ENCODE peak calls at places on chromosomes 13 and 19, in five cellular contexts. E, G, H, N and A are unnamed samples.

GRCh38 chr13:106373304-106373988 is 162.0 kb downstream of the EFNB2 start:
- DNase-seq in E (no peak), G (peak), H (peak), N (no peak), A (no peak)

GRCh38 chr19:42286349-42287016 is 15.4 kb upstream of the PRR19 start:
- DNase-seq in E (no peak), G (peak), H (no peak), N (no peak), A (peak)

GRCh38 chr13:101326710-101327109 is 89.6 kb downstream of the NALCN start:
- DNase-seq in E (no peak), G (no peak), H (no peak), N (no peak), A (no peak)

GRCh38 chr13:109657395-109657794 is 129.0 kb downstream of the IRS2 start:
- DNase-seq in E (no peak), G (no peak), H (no peak), N (no peak), A (no peak)

GRCh38 chr19:20423381-20424207 is 142.0 kb downstream of the ZNF737 start:
- DNase-seq in E (no peak), G (peak), H (no peak), N (no peak), A (peak)

GRCh38 chr19:3281026-3281425 is 56.6 kb downstream of the CELF5 start:
- DNase-seq in E (no peak), G (no peak), H (no peak), N (no peak), A (no peak)

GRCh38 chr13:81602236-81602635 is 1261.3 kb upstream of the SPRY2 start:
- DNase-seq in E (no peak), G (no peak), H (no peak), N (no peak), A (no peak)

GRCh38 chr13:35479223-35479536 is 2.7 kb upstream of the MAB21L1 start:
- DNase-seq in E (peak), G (peak), H (no peak), N (no peak), A (no peak)

GRCh38 chr13:26695891-26696311 is 64.7 kb downstream of the GPR12 start:
- DNase-seq in E (no peak), G (no peak), H (no peak), N (no peak), A (no peak)

GRCh38 chr13:39036212-39036611 is 1.7 kb downstream of the PROSER1 start:
- DNase-seq in E (no peak), G (peak), H (no peak), N (no peak), A (no peak)

GRCh38 chr19:45231891-45232290 is 13.3 kb downstream of the EXOC3L2 start:
- DNase-seq in E (no peak), G (no peak), H (no peak), N (no peak), A (no peak)

GRCh38 chr19:45450042-45450380 is 17.8 kb upstream of the FOSB start:
- DNase-seq in E (no peak), G (no peak), H (no peak), N (no peak), A (no peak)

GRCh38 chr13:113918580-113918979 is 54.7 kb upstream of the GAS6 start:
- DNase-seq in E (no peak), G (no peak), H (no peak), N (no peak), A (no peak)

GRCh38 chr19:16452321-16452720 is 19.4 kb downstream of the EPS15L1 start:
- DNase-seq in E (no peak), G (peak), H (no peak), N (no peak), A (no peak)